ENCODE peak calls at places on chromosomes 6 and 20, in eight cellular contexts. C, D, W, X, Z, S, G and N are unnamed samples.

GRCh38 chr6:150967910-150968309 is 102.4 kb downstream of the MTHFD1L start:
- DNase-seq in X (no peak), Z (no peak), W (no peak), G (no peak), S (no peak), D (no peak), C (no peak), N (no peak)

GRCh38 chr20:17799575-17799974 is 99.8 kb downstream of the BANF2 start:
- DNase-seq in C (no peak), D (no peak), G (no peak), X (no peak), S (no peak), Z (no peak), W (no peak), N (no peak)

GRCh38 chr6:17156112-17156921 is 54.5 kb downstream of the STMND1 start:
- DNase-seq in X (peak), C (peak), S (peak), D (peak), Z (peak), W (no peak), G (peak), N (peak)

GRCh38 chr6:125802383-125802782 is 11.6 kb downstream of the NCOA7 start:
- DNase-seq in Z (no peak), D (no peak), X (no peak), S (no peak), G (no peak), W (no peak), C (no peak), N (no peak)

GRCh38 chr6:149210376-149210775 is 107.1 kb upstream of the TAB2 start:
- DNase-seq in W (no peak), S (peak), Z (no peak), G (no peak), D (peak), X (no peak), C (no peak), N (no peak)

GRCh38 chr6:12973302-12973865 is 256.8 kb downstream of the PHACTR1 start:
- DNase-seq in X (no peak), Z (no peak), C (no peak), D (no peak), W (no peak), S (peak), G (no peak), N (no peak)

GRCh38 chr6:3775386-3775785 is 23.9 kb upstream of the PXDC1 start:
- DNase-seq in S (no peak), G (no peak), X (no peak), C (no peak), Z (no peak), D (no peak), W (no peak), N (no peak)

GRCh38 chr6:33692760-33693158 is 18.7 kb downstream of the UQCC2 start:
- DNase-seq in Z (no peak), C (no peak), G (no peak), W (peak), S (peak), X (no peak), D (peak), N (no peak)

GRCh38 chr6:44538841-44539240 is 151.3 kb downstream of the CDC5L start:
- DNase-seq in G (no peak), D (no peak), X (no peak), S (no peak), Z (no peak), W (no peak), C (no peak), N (no peak)

GRCh38 chr6:87210979-87211378 is 55.6 kb downstream of the ZNF292 start:
- DNase-seq in X (no peak), S (no peak), G (no peak), W (peak), C (no peak), Z (no peak), D (no peak), N (no peak)

GRCh38 chr6:147108256-147108910 is 95.8 kb upstream of the STXBP5 start:
- DNase-seq in D (no peak), C (no peak), Z (no peak), G (no peak), S (no peak), X (no peak), W (no peak), N (no peak)

GRCh38 chr6:157558487-157559200 is 177.7 kb downstream of the ZDHHC14 start:
- DNase-seq in C (no peak), X (no peak), S (no peak), D (no peak), G (no peak), Z (no peak), W (no peak), N (no peak)

GRCh38 chr6:155335265-155335664 is 21.0 kb upstream of the TFB1M start:
- DNase-seq in C (no peak), Z (no peak), D (no peak), S (no peak), X (no peak), W (no peak), G (no peak), N (no peak)

GRCh38 chr20:63544241-63544957 is 3.1 kb downstream of the SRMS start:
- DNase-seq in G (no peak), W (no peak), X (no peak), Z (no peak), S (no peak), C (no peak), D (no peak), N (no peak)

GRCh38 chr6:157337766-157338165 is 14.4 kb upstream of the TMEM242 start:
- DNase-seq in S (no peak), W (no peak), X (no peak), G (no peak), Z (no peak), C (no peak), D (no peak), N (no peak)

GRCh38 chr6:73610444-73611275 is 43.1 kb downstream of the SLC17A5 start:
- DNase-seq in S (peak), Z (no peak), C (peak), D (peak), G (peak), W (no peak), X (no peak), N (peak)

GRCh38 chr6:159169557-159170332 is 545 bp downstream of the FNDC1 start:
- DNase-seq in W (peak), S (peak), G (peak), X (no peak), C (peak), Z (no peak), D (peak), N (peak)

GRCh38 chr6:47483853-47484546 is 6.4 kb downstream of the CD2AP start:
- DNase-seq in Z (no peak), G (peak), C (peak), W (no peak), S (peak), X (no peak), D (no peak), N (no peak)

GRCh38 chr6:159416891-159417540 is 247.8 kb downstream of the FNDC1 start:
- DNase-seq in X (no peak), Z (no peak), W (no peak), G (no peak), D (peak), S (no peak), C (no peak), N (no peak)

GRCh38 chr20:32356935-32357868 is 929 bp upstream of the ASXL1 start:
- DNase-seq in Z (peak), X (peak), W (no peak), C (no peak), G (peak), S (no peak), D (peak), N (no peak)

GRCh38 chr20:31816221-31816620 is 2.9 kb upstream of the MYLK2 start:
- DNase-seq in W (no peak), S (no peak), D (no peak), G (no peak), C (no peak), X (no peak), Z (no peak), N (no peak)

GRCh38 chr6:134551245-134551960 is 233.5 kb upstream of the SGK1 start:
- DNase-seq in X (peak), D (peak), G (no peak), W (no peak), C (peak), Z (no peak), S (peak), N (no peak)

GRCh38 chr6:168699631-168700315 is 258.8 kb downstream of the SMOC2 start:
- DNase-seq in W (no peak), C (no peak), S (no peak), G (peak), Z (no peak), X (no peak), D (no peak), N (no peak)

GRCh38 chr6:80165143-80165542 is 58.7 kb downstream of the BCKDHB start:
- DNase-seq in C (peak), S (peak), X (no peak), D (no peak), G (no peak), W (no peak), Z (no peak), N (no peak)

GRCh38 chr6:169495601-169496000 is 206.2 kb downstream of the WDR27 start:
- DNase-seq in G (no peak), C (no peak), W (no peak), S (no peak), X (no peak), D (peak), Z (no peak), N (no peak)

GRCh38 chr6:108902389-108902792 is 54.2 kb downstream of the ARMC2 start:
- DNase-seq in G (no peak), S (no peak), X (no peak), D (no peak), W (no peak), Z (no peak), C (no peak), N (peak)

GRCh38 chr20:57384953-57385761 is 6.0 kb upstream of the RBM38 start:
- DNase-seq in S (no peak), W (no peak), Z (no peak), C (no peak), X (no peak), D (peak), G (no peak), N (no peak)